ENCODE peak calls at places on chromosomes 7 and 10, in ten cellular contexts. S, F, X, K, O, N, V, P, C and G are unnamed samples.

GRCh38 chr10:89367529-89367928 is 10.3 kb upstream of the IFIT1B start:
- DNase-seq in C (no peak), S (no peak), K (no peak), F (no peak), V (peak), P (no peak), X (no peak), O (no peak), N (no peak), G (no peak)

GRCh38 chr7:106021211-106022067 is 58.4 kb downstream of the CDHR3 start:
- DNase-seq in F (no peak), S (peak), C (no peak), K (no peak), N (no peak), X (no peak), V (peak), O (no peak), P (no peak), G (no peak)

GRCh38 chr10:60189861-60190475 is 199.7 kb downstream of the ANK3 start:
- DNase-seq in X (no peak), P (no peak), V (peak), S (no peak), F (no peak), O (no peak), C (no peak), N (no peak), K (no peak), G (no peak)

GRCh38 chr10:117217196-117217761 is 20.0 kb downstream of the KCNK18 start:
- DNase-seq in S (no peak), C (no peak), V (peak), X (no peak), O (peak), N (no peak), P (no peak), K (peak), F (no peak), G (no peak)

GRCh38 chr7:33080326-33080725 is 17.8 kb upstream of the NT5C3A start:
- DNase-seq in S (no peak), F (no peak), K (no peak), V (no peak), O (no peak), C (no peak), N (no peak), P (no peak), X (no peak), G (no peak)

GRCh38 chr10:44571701-44572100 is 186.8 kb upstream of the CXCL12 start:
- DNase-seq in X (no peak), P (no peak), C (no peak), S (no peak), K (no peak), O (no peak), F (no peak), V (no peak), N (no peak), G (no peak)

GRCh38 chr10:81021428-81022129 is 483.9 kb downstream of the SH2D4B start:
- DNase-seq in S (no peak), K (no peak), O (no peak), X (no peak), C (no peak), F (no peak), V (no peak), P (no peak), N (no peak), G (no peak)

GRCh38 chr10:6163364-6164270 is 39.1 kb upstream of the PFKFB3 start:
- DNase-seq in V (peak), C (peak), S (peak), N (peak), F (peak), K (peak), O (peak), P (no peak), X (peak), G (peak)

GRCh38 chr10:131651674-131652093 is 249.1 kb upstream of the PPP2R2D start:
- DNase-seq in F (no peak), N (no peak), V (peak), K (no peak), S (no peak), C (no peak), O (no peak), P (no peak), X (no peak), G (no peak)

GRCh38 chr7:157550300-157551275 is 213.8 kb downstream of the DNAJB6 start:
- DNase-seq in N (no peak), S (no peak), O (no peak), C (no peak), V (no peak), X (no peak), K (no peak), P (no peak), F (no peak), G (no peak)

GRCh38 chr10:19987931-19988330 is 171.7 kb downstream of the PLXDC2 start:
- DNase-seq in K (no peak), C (no peak), X (no peak), N (no peak), O (no peak), S (no peak), F (no peak), P (no peak), V (no peak), G (no peak)

GRCh38 chr7:87359366-87359765 is 13.9 kb downstream of the CROT start:
- DNase-seq in O (no peak), V (no peak), P (no peak), X (no peak), F (no peak), S (no peak), N (no peak), K (no peak), C (no peak), G (no peak)

GRCh38 chr10:117684673-117685211 is 142.2 kb downstream of the EMX2 start:
- DNase-seq in P (no peak), X (no peak), N (peak), C (peak), F (no peak), K (peak), O (peak), S (no peak), V (no peak), G (no peak)

GRCh38 chr10:288605-289200 is 153.4 kb downstream of the ZMYND11 start:
- DNase-seq in V (no peak), K (no peak), S (no peak), X (no peak), P (no peak), F (no peak), N (no peak), O (no peak), C (no peak), G (no peak)

GRCh38 chr7:22853674-22854157 is 31.1 kb upstream of the TOMM7 start:
- DNase-seq in S (no peak), X (no peak), O (no peak), P (no peak), F (no peak), N (no peak), K (peak), V (peak), C (no peak), G (no peak)

GRCh38 chr10:101769541-101770180 is 6.3 kb downstream of the FGF8 start:
- DNase-seq in O (no peak), F (no peak), N (no peak), P (no peak), K (no peak), V (no peak), C (no peak), X (peak), S (no peak), G (no peak)

GRCh38 chr7:114539575-114539974 is 125.0 kb downstream of the FOXP2 start:
- DNase-seq in F (peak), X (no peak), K (peak), C (no peak), V (peak), S (peak), O (peak), P (no peak), N (no peak), G (no peak)

GRCh38 chr7:150972746-150973145 is 5.4 kb downstream of the KCNH2 start:
- DNase-seq in N (no peak), O (no peak), P (no peak), F (no peak), V (no peak), K (no peak), S (no peak), C (no peak), X (no peak), G (no peak)

GRCh38 chr10:69498711-69499471 is 47.6 kb downstream of the TSPAN15 start:
- DNase-seq in X (peak), F (no peak), C (no peak), K (no peak), P (no peak), S (no peak), N (no peak), O (no peak), V (no peak), G (no peak)

GRCh38 chr10:58157076-58157766 is 110.5 kb downstream of the IPMK start:
- DNase-seq in F (no peak), N (no peak), S (peak), C (no peak), X (no peak), V (no peak), P (no peak), K (peak), O (no peak), G (no peak)

DNA sequence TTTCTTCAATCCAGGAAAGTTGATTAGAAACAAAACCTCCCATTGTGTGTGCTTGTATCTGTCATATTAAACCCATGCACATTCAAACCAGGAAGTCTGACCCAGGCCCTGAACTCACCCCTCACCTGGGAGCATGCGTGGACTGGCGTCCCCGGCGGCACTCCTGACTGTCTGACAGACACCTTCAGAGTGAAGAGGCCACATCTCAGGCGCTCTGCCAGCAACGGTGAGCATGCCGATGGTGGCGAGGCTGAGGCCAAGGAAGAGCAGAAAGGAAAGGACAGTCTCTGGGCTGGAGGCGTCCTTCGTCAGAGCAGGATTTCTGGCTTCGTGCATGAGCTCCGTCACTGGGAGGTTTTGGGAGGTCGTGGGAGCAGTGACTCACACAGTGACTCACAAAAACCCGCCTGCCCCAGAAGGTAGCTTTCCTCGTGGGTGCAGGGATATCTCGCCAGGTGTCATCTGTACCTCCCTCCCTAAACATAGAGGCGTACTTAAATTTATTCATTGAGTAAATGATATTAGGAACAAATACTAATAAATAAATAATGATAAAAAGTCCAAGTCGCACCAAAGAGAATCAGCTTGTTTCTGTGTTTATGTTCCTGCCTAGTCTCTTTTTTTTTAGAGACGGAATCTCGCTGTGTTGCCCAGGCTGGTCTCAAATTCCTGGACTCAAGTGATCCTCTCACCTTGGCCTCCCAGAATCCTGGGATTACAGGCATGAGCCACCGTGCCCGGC is 13.5 kb downstream of the IQCE start:
- DNase-seq in P (no peak), O (peak), N (no peak), V (peak), K (no peak), C (no peak), X (no peak), F (no peak), S (peak), G (no peak)
- H3K27ac ChIP-seq in P (no peak), O (peak), N (no peak), V (no peak), K (no peak), C (no peak), X (no peak), F (no peak), S (no peak), G (no peak)

GRCh38 chr10:120458432-120458831 is 1.4 kb downstream of the PLPP4 start:
- DNase-seq in C (no peak), S (no peak), O (no peak), N (no peak), X (no peak), F (no peak), V (no peak), P (no peak), K (no peak), G (no peak)

GRCh38 chr10:120456626-120457430 is at the start of gene PLPP4:
- DNase-seq in X (no peak), F (peak), S (no peak), K (no peak), N (no peak), C (peak), V (peak), P (no peak), O (peak), G (peak)

GRCh38 chr10:120456143-120456625 is 843 bp upstream of the PLPP4 start:
- DNase-seq in N (no peak), O (no peak), X (no peak), K (no peak), F (peak), P (no peak), S (no peak), C (no peak), V (peak), G (no peak)

GRCh38 chr10:120459185-120459584 is 2.2 kb downstream of the PLPP4 start:
- DNase-seq in C (no peak), F (no peak), P (no peak), S (no peak), O (no peak), K (no peak), X (no peak), V (peak), N (no peak), G (no peak)

GRCh38 chr10:120457431-120458172 is 575 bp downstream of the PLPP4 start:
- DNase-seq in V (no peak), P (no peak), N (no peak), F (no peak), K (no peak), X (no peak), S (no peak), O (no peak), C (no peak), G (no peak)
- H3K27ac ChIP-seq in V (no peak), P (no peak), N (no peak), F (peak), K (no peak), X (no peak), S (no peak), O (no peak), C (no peak), G (peak)

DNA sequence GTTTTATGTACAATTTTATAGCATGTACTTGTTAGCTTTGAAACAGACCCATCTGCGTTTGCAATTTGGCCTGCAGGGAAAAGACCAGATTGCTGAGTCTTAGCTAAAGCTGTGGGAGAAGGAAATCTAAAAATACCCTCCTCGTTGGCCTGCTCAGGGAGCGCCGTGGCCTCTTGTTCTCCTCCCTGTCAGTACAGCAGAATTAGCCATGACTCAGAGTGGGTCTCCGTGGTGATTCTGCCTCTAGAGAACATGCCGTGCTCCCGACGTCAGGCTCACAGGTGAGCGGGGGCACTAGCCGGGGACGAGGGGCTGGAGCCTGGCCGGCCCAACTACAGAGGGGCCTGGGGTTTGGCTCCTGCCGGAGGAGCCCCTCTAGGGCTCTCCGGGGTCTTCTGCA is 98.8 kb downstream of the LHPP start:
- DNase-seq in V (no peak), X (peak), N (peak), O (peak), F (peak), P (no peak), S (peak), K (no peak), C (peak), G (no peak)
- H3K27ac ChIP-seq in V (no peak), X (peak), N (peak), O (peak), F (no peak), P (no peak), S (no peak), K (no peak), C (peak), G (no peak)

DNA sequence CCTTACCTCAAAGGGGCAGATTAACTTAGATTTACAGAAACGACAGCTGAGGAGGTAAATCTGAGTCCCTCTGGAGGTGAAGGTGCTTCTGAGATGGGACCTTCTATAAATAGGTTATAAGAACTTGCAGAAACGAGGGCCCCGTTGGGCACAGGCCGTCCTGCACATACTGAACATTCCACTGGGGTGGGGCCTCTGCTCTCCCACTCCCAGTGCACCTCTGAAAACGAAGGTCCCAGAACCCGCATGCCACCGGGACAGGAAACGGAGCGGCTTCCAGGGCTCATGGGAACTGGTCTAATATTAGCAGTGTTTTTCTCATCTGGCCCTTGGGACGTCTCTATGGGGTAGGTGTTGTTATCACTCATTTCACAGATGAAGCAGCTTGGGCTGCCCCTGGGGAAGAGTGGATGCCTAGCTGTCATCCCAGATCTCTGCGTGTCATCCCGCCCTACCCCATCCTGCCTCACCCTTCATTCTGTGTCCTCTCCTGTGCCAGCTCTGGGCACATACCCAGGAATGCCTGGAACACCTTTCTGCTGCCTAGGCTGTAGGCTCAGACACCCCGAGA is 19.6 kb downstream of the C10orf62 start:
- DNase-seq in N (peak), C (peak), O (no peak), K (no peak), S (no peak), X (peak), P (no peak), F (no peak), V (no peak), G (no peak)
- H3K27ac ChIP-seq in N (peak), C (peak), O (no peak), K (peak), S (no peak), X (peak), P (peak), F (no peak), V (no peak), G (no peak)

GRCh38 chr10:96309631-96310358 is 5.6 kb downstream of the DNTT start:
- DNase-seq in C (no peak), O (no peak), P (no peak), S (no peak), N (no peak), V (peak), X (no peak), F (no peak), K (no peak), G (no peak)
- H3K27ac ChIP-seq in C (peak), O (no peak), P (no peak), S (no peak), N (peak), V (peak), X (no peak), F (no peak), K (no peak), G (no peak)

DNA sequence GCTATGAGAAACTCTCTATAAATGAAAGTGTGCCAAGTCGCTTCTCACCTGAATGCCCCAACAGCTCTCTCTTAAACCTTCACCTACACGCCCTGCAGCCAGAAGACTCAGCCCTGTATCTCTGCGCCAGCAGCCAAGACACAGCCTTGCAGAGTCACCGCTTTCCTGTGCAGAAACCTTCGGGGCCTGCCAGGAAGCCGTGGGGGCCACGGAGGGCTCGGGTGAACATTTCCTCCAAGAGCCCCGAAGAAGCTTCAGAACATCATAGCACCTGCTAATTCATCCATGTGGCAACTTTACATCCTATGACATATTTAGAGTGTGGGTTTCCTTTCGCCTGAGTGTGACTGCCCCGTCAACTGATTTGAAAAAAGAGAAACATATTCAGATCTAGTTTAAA is 55.7 kb upstream of the PRSS58 start:
- DNase-seq in P (no peak), V (no peak), O (no peak), X (no peak), N (no peak), S (no peak), K (no peak), F (no peak), C (no peak), G (no peak)
- H3K27ac ChIP-seq in P (no peak), V (no peak), O (no peak), X (no peak), N (no peak), S (no peak), K (no peak), F (no peak), C (no peak), G (no peak)

DNA sequence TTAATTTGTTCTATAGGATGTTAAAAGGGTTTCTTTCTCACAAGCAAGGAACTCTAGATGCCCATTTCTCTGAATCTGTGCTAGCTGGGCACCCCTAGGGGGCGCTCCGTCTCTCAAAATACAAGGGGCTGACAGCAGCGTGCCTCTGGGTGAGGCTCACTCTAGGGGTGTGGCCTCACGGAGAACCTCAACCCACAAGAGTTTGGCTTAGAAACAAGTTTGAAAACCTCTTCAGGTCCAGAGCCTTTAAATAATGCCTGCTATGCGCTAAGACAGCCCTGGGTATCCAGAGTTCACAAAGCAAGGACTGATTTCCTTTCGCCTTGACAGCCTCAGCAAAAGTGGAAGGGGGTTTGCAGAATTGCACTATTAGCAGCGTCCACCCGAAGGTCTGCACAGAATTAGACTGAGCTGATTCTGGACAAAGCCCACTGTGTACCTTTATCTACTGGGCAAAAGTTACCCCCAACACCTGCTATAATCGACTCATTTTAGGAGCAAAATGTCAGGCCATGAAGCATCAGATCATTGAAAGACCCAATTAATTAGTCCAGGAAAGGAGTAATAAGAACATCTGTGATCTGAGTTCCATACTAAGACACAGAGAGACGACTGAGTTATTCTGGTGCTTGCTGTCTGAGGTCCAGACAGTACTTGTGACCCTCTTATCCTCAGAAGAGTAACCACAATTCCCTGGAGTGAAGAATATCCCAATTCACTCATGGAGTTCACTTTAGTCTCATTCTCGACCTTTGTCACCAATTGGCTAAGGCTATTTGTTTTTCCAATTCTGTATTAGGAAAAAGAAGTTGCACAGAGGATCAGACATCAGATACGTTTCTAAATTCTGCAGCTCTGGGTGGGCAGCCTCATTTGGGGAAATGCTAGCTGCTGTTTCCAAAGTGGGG is 574 bp upstream of the CPED1 start:
- DNase-seq in N (peak), S (peak), C (peak), V (peak), F (peak), X (peak), K (peak), P (peak), O (peak), G (peak)
- H3K27ac ChIP-seq in N (peak), S (peak), C (peak), V (no peak), F (no peak), X (peak), K (no peak), P (no peak), O (peak), G (peak)